ENCODE peak calls at places on chromosome 10, in five cellular contexts. One of them, this sample, is unnamed. For H3K27me3, the result is how much of the 10 kb centered on the place peaks cover.

GRCh38 chr10:89224697-89225443 is 17.8 kb upstream of the CH25H start:
- DNase-seq in CD4-positive, alpha-beta T cell: no peak
- DNase-seq in AG04450: no peak
- DNase-seq in ovary: no peak
- DNase-seq in stomach: no peak
- DNase-seq in this sample: no peak

GRCh38 chr10:87918254-87918859 is 54.9 kb downstream of the PTEN start:
- DNase-seq in AG04450: no peak
- DNase-seq in CD4-positive, alpha-beta T cell: no peak
- DNase-seq in ovary: no peak
- DNase-seq in stomach: no peak
- DNase-seq in this sample: no peak

GRCh38 chr10:113540845-113541553 is 11.9 kb upstream of the HABP2 start:
- DNase-seq in AG04450: no peak
- DNase-seq in CD4-positive, alpha-beta T cell: no peak
- DNase-seq in stomach: no peak
- DNase-seq in ovary: no peak
- DNase-seq in this sample: no peak

GRCh38 chr10:101716891-101717659 is 22.1 kb upstream of the FBXW4 start:
- DNase-seq in ovary: no peak
- DNase-seq in AG04450: no peak
- DNase-seq in CD4-positive, alpha-beta T cell: no peak
- DNase-seq in stomach: no peak
- DNase-seq in this sample: no peak

GRCh38 chr10:105063796-105064195 is 422.7 kb downstream of the SORCS3 start:
- DNase-seq in CD4-positive, alpha-beta T cell: no peak
- DNase-seq in stomach: peak
- DNase-seq in AG04450: no peak
- DNase-seq in ovary: no peak
- DNase-seq in this sample: no peak

GRCh38 chr10:12466701-12467100 is 117.4 kb downstream of the CAMK1D start:
- DNase-seq in AG04450: no peak
- DNase-seq in stomach: no peak
- DNase-seq in ovary: no peak
- DNase-seq in CD4-positive, alpha-beta T cell: no peak
- DNase-seq in this sample: peak

GRCh38 chr10:121157998-121158397 is 306.8 kb downstream of the WDR11 start:
- DNase-seq in ovary: no peak
- DNase-seq in CD4-positive, alpha-beta T cell: no peak
- DNase-seq in AG04450: no peak
- DNase-seq in stomach: peak
- DNase-seq in this sample: no peak

GRCh38 chr10:21326594-21326993 is 198.9 kb downstream of the SKIDA1 start:
- DNase-seq in stomach: no peak
- DNase-seq in CD4-positive, alpha-beta T cell: no peak
- DNase-seq in ovary: no peak
- DNase-seq in AG04450: no peak
- DNase-seq in this sample: no peak

GRCh38 chr10:68550747-68551411 is 9.3 kb upstream of the TET1 start:
- DNase-seq in stomach: peak
- DNase-seq in CD4-positive, alpha-beta T cell: no peak
- DNase-seq in ovary: peak
- DNase-seq in AG04450: peak
- DNase-seq in this sample: peak

GRCh38 chr10:128865398-128865797 is 601.6 kb upstream of the MGMT start:
- DNase-seq in AG04450: no peak
- DNase-seq in ovary: no peak
- DNase-seq in CD4-positive, alpha-beta T cell: no peak
- DNase-seq in stomach: no peak
- DNase-seq in this sample: no peak

GRCh38 chr10:59033622-59034021 is 142.8 kb upstream of the PHYHIPL start:
- DNase-seq in AG04450: no peak
- DNase-seq in CD4-positive, alpha-beta T cell: no peak
- DNase-seq in stomach: no peak
- DNase-seq in ovary: no peak
- DNase-seq in this sample: peak

GRCh38 chr10:124461642-124462347 is at the start of gene LHPP:
- DNase-seq in stomach: peak
- DNase-seq in AG04450: peak
- DNase-seq in CD4-positive, alpha-beta T cell: peak
- DNase-seq in ovary: peak
- DNase-seq in this sample: peak

GRCh38 chr10:112959207-112959838 is 9.3 kb downstream of the TCF7L2 start:
- DNase-seq in stomach: no peak
- DNase-seq in CD4-positive, alpha-beta T cell: no peak
- DNase-seq in ovary: no peak
- DNase-seq in AG04450: no peak
- DNase-seq in this sample: no peak

GRCh38 chr10:124003070-124003419 is 90.4 kb downstream of the CHST15 start:
- DNase-seq in ovary: no peak
- DNase-seq in AG04450: no peak
- DNase-seq in CD4-positive, alpha-beta T cell: no peak
- DNase-seq in stomach: peak
- DNase-seq in this sample: no peak

GRCh38 chr10:98295907-98296306 is 27.9 kb upstream of the LOXL4 start:
- DNase-seq in CD4-positive, alpha-beta T cell: no peak
- DNase-seq in stomach: no peak
- DNase-seq in ovary: no peak
- DNase-seq in AG04450: peak
- DNase-seq in this sample: no peak

GRCh38 chr10:12195281-12195602 is 449 bp downstream of the NUDT5 start:
- DNase-seq in CD4-positive, alpha-beta T cell: no peak
- DNase-seq in stomach: no peak
- DNase-seq in AG04450: no peak
- DNase-seq in ovary: no peak
- DNase-seq in this sample: no peak

GRCh38 chr10:83577421-83577820 is 561.9 kb upstream of the GHITM start:
- DNase-seq in ovary: no peak
- DNase-seq in CD4-positive, alpha-beta T cell: no peak
- DNase-seq in AG04450: no peak
- DNase-seq in stomach: no peak
- DNase-seq in this sample: no peak

GRCh38 chr10:4195214-4195613 is 410.2 kb upstream of the KLF6 start:
- DNase-seq in CD4-positive, alpha-beta T cell: no peak
- DNase-seq in ovary: no peak
- DNase-seq in stomach: no peak
- DNase-seq in AG04450: peak
- DNase-seq in this sample: peak

GRCh38 chr10:3527869-3528268 is 257.1 kb downstream of the KLF6 start:
- DNase-seq in AG04450: no peak
- DNase-seq in CD4-positive, alpha-beta T cell: no peak
- DNase-seq in stomach: no peak
- DNase-seq in ovary: no peak
- DNase-seq in this sample: peak

GRCh38 chr10:66180651-66181318 is 745.1 kb upstream of the LRRTM3 start:
- DNase-seq in stomach: no peak
- DNase-seq in ovary: no peak
- DNase-seq in AG04450: peak
- DNase-seq in CD4-positive, alpha-beta T cell: no peak
- DNase-seq in this sample: peak

GRCh38 chr10:78451592-78451991 is 417.9 kb downstream of the RPS24 start:
- DNase-seq in stomach: no peak
- DNase-seq in ovary: peak
- DNase-seq in CD4-positive, alpha-beta T cell: no peak
- DNase-seq in AG04450: no peak
- DNase-seq in this sample: no peak

GRCh38 chr10:130136214-130137076 is at the start of gene GLRX3:
- DNase-seq in stomach: peak
- DNase-seq in AG04450: no peak
- DNase-seq in CD4-positive, alpha-beta T cell: peak
- DNase-seq in ovary: peak
- DNase-seq in this sample: peak

GRCh38 chr10:14736600-14737081 is 38.1 kb downstream of the FAM107B start:
- DNase-seq in stomach: no peak
- DNase-seq in CD4-positive, alpha-beta T cell: no peak
- DNase-seq in ovary: no peak
- DNase-seq in AG04450: peak
- DNase-seq in this sample: peak

GRCh38 chr10:73817826-73818225 is 6.4 kb upstream of the NDST2 start:
- DNase-seq in ovary: no peak
- DNase-seq in AG04450: no peak
- DNase-seq in CD4-positive, alpha-beta T cell: no peak
- DNase-seq in stomach: no peak
- DNase-seq in this sample: no peak

GRCh38 chr10:36253731-36254130 is 611.6 kb upstream of the FZD8 start:
- DNase-seq in AG04450: no peak
- DNase-seq in CD4-positive, alpha-beta T cell: no peak
- DNase-seq in ovary: no peak
- DNase-seq in stomach: no peak
- DNase-seq in this sample: no peak

GRCh38 chr10:77363197-77363596 is 274.4 kb downstream of the KCNMA1 start:
- DNase-seq in AG04450: no peak
- DNase-seq in stomach: no peak
- DNase-seq in ovary: no peak
- DNase-seq in CD4-positive, alpha-beta T cell: no peak
- DNase-seq in this sample: no peak

GRCh38 chr10:59904431-59905065 is 1.8 kb downstream of the CCDC6 start:
- DNase-seq in ovary: no peak
- DNase-seq in stomach: no peak
- DNase-seq in AG04450: no peak
- DNase-seq in CD4-positive, alpha-beta T cell: no peak
- DNase-seq in this sample: no peak

DNA sequence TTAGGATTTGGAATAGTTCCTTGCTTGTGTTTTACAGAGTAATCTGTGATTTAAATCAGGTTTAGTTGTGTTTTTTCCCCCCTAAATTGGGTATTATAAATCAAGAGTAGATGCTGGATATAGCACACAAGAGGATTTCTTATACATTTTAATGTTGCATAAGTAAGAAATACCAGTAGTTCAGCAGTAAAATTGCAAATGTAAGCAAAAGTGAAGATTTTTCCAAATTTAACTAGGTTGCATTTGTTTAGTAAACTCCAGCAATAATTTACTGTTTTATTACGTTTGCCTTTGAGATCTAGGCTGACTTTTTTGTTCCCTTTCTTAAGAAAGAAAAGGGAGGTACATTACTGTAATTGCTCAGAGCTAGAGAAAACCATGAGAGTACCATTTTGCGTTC is 207.3 kb downstream of the LRMDA start:
- DNase-seq in ovary: no peak
- DNase-seq in CD4-positive, alpha-beta T cell: no peak
- DNase-seq in AG04450: no peak
- DNase-seq in stomach: no peak
- DNase-seq in this sample: no peak
- TF ChIP-seq CTCF in ovary: no peak
- TF ChIP-seq CTCF in CD4-positive, alpha-beta T cell: no peak
- TF ChIP-seq CTCF in AG04450: no peak
- TF ChIP-seq CTCF in stomach: no peak
- TF ChIP-seq CTCF in this sample: no peak

GRCh38 chr10:122500194-122500593 is 38.8 kb downstream of the HTRA1 start:
- DNase-seq in stomach: no peak
- DNase-seq in AG04450: no peak
- DNase-seq in ovary: no peak
- DNase-seq in CD4-positive, alpha-beta T cell: no peak
- DNase-seq in this sample: no peak

GRCh38 chr10:122498521-122498920 is 37.2 kb downstream of the HTRA1 start:
- DNase-seq in CD4-positive, alpha-beta T cell: no peak
- DNase-seq in stomach: no peak
- DNase-seq in ovary: no peak
- DNase-seq in AG04450: no peak
- DNase-seq in this sample: no peak

GRCh38 chr10:122499491-122499941 is 38.2 kb downstream of the HTRA1 start:
- DNase-seq in CD4-positive, alpha-beta T cell: no peak
- DNase-seq in ovary: no peak
- DNase-seq in stomach: no peak
- DNase-seq in AG04450: peak
- DNase-seq in this sample: no peak

GRCh38 chr10:122499012-122499411 is 37.7 kb downstream of the HTRA1 start:
- DNase-seq in AG04450: no peak
- DNase-seq in ovary: peak
- DNase-seq in stomach: no peak
- DNase-seq in CD4-positive, alpha-beta T cell: no peak
- DNase-seq in this sample: no peak

GRCh38 chr10:122500726-122501125 is 39.4 kb downstream of the HTRA1 start:
- DNase-seq in AG04450: no peak
- DNase-seq in CD4-positive, alpha-beta T cell: no peak
- DNase-seq in stomach: no peak
- DNase-seq in ovary: no peak
- DNase-seq in this sample: no peak
- H3K27ac ChIP-seq in AG04450: no peak
- H3K27ac ChIP-seq in CD4-positive, alpha-beta T cell: no peak
- H3K27ac ChIP-seq in stomach: peak
- H3K27ac ChIP-seq in ovary: no peak
- H3K27ac ChIP-seq in this sample: no peak

GRCh38 chr10:75408911-75409885 is 7.6 kb upstream of the ZNF503 start:
- DNase-seq in ovary: peak
- DNase-seq in AG04450: no peak
- DNase-seq in stomach: peak
- DNase-seq in CD4-positive, alpha-beta T cell: no peak
- DNase-seq in this sample: no peak

GRCh38 chr10:75408512-75408881 is 6.9 kb upstream of the ZNF503 start:
- DNase-seq in ovary: peak
- DNase-seq in AG04450: no peak
- DNase-seq in stomach: no peak
- DNase-seq in CD4-positive, alpha-beta T cell: no peak
- DNase-seq in this sample: no peak

GRCh38 chr10:75407296-75407715 is 5.7 kb upstream of the ZNF503 start:
- DNase-seq in CD4-positive, alpha-beta T cell: no peak
- DNase-seq in ovary: peak
- DNase-seq in stomach: peak
- DNase-seq in AG04450: no peak
- DNase-seq in this sample: no peak

GRCh38 chr10:75407716-75408511 is 6.3 kb upstream of the ZNF503 start:
- DNase-seq in ovary: peak
- DNase-seq in CD4-positive, alpha-beta T cell: no peak
- DNase-seq in stomach: peak
- DNase-seq in AG04450: no peak
- DNase-seq in this sample: no peak

GRCh38 chr10:75410135-75410787 is 8.7 kb upstream of the ZNF503 start:
- DNase-seq in ovary: peak
- DNase-seq in CD4-positive, alpha-beta T cell: no peak
- DNase-seq in AG04450: no peak
- DNase-seq in stomach: no peak
- DNase-seq in this sample: no peak
- H3K27me3 ChIP-seq in ovary: under half
- H3K27me3 ChIP-seq in CD4-positive, alpha-beta T cell: half or more
- H3K27me3 ChIP-seq in AG04450: half or more
- H3K27me3 ChIP-seq in stomach: under half
- H3K27me3 ChIP-seq in this sample: half or more

GRCh38 chr10:8057636-8058273 is 3.3 kb downstream of the GATA3 start:
- DNase-seq in ovary: no peak
- DNase-seq in AG04450: no peak
- DNase-seq in stomach: no peak
- DNase-seq in CD4-positive, alpha-beta T cell: no peak
- DNase-seq in this sample: no peak

GRCh38 chr10:8056378-8056777 is 1.9 kb downstream of the GATA3 start:
- DNase-seq in stomach: no peak
- DNase-seq in AG04450: no peak
- DNase-seq in CD4-positive, alpha-beta T cell: no peak
- DNase-seq in ovary: no peak
- DNase-seq in this sample: no peak

GRCh38 chr10:8058274-8059111 is 4.0 kb downstream of the GATA3 start:
- DNase-seq in CD4-positive, alpha-beta T cell: no peak
- DNase-seq in stomach: no peak
- DNase-seq in AG04450: no peak
- DNase-seq in ovary: no peak
- DNase-seq in this sample: no peak

GRCh38 chr10:8055420-8056349 is 1.2 kb downstream of the GATA3 start:
- DNase-seq in CD4-positive, alpha-beta T cell: no peak
- DNase-seq in ovary: no peak
- DNase-seq in stomach: no peak
- DNase-seq in AG04450: no peak
- DNase-seq in this sample: no peak

GRCh38 chr10:8056891-8057331 is 2.4 kb downstream of the GATA3 start:
- DNase-seq in ovary: no peak
- DNase-seq in stomach: no peak
- DNase-seq in CD4-positive, alpha-beta T cell: peak
- DNase-seq in AG04450: no peak
- DNase-seq in this sample: no peak
- TF ChIP-seq CTCF in ovary: no peak
- TF ChIP-seq CTCF in stomach: no peak
- TF ChIP-seq CTCF in CD4-positive, alpha-beta T cell: no peak
- TF ChIP-seq CTCF in AG04450: no peak
- TF ChIP-seq CTCF in this sample: no peak